ENCODE peak calls at places on chromosomes 4 and X, in seven cellular contexts. E, H, Y, J, N, Q and A are unnamed samples.
A peak's percentile ranks its signal among the peaks of the same experiment; 100 is the strongest.

GRCh38 chrX:110178179-110178865 is 139.6 kb downstream of the AMMECR1 start:
- DNase-seq in E (no peak), H (peak; percentile 20), Y (no peak), J (no peak), N (no peak), Q (no peak), A (no peak)

GRCh38 chr4:76607266-76607799 is 172.3 kb downstream of the SHROOM3 start:
- DNase-seq in E (no peak), H (no peak), Y (no peak), J (peak; percentile 56), N (no peak), Q (no peak), A (no peak)

GRCh38 chrX:103847174-103847870 is 15.3 kb upstream of the RAB9B start:
- DNase-seq in E (no peak), H (no peak), Y (no peak), J (no peak), N (no peak), Q (no peak), A (no peak)

GRCh38 chr4:188839704-188840103 is 700.5 kb downstream of the TRIML1 start:
- DNase-seq in E (no peak), H (peak; percentile 8), Y (no peak), J (no peak), N (no peak), Q (no peak), A (no peak)

GRCh38 chr4:106530034-106530361 is 161.4 kb upstream of the GIMD1 start:
- DNase-seq in E (no peak), H (no peak), Y (no peak), J (no peak), N (no peak), Q (no peak), A (no peak)

GRCh38 chr4:82499705-82500104 is 62.1 kb downstream of the TMEM150C start:
- DNase-seq in E (no peak), H (peak; percentile 85), Y (no peak), J (no peak), N (no peak), Q (no peak), A (no peak)

GRCh38 chr4:7197910-7198309 is 5.6 kb downstream of the SORCS2 start:
- DNase-seq in E (no peak), H (peak; percentile 32), Y (peak; percentile 42), J (no peak), N (no peak), Q (no peak), A (no peak)

GRCh38 chr4:188106454-188106853 is 2.9 kb downstream of the TRIML2 start:
- DNase-seq in E (no peak), H (no peak), Y (no peak), J (no peak), N (no peak), Q (no peak), A (no peak)

GRCh38 chr4:156945532-156945931 is 26.1 kb downstream of the PDGFC start:
- DNase-seq in E (no peak), H (no peak), Y (no peak), J (no peak), N (no peak), Q (no peak), A (no peak)

GRCh38 chr4:101787917-101788316 is 2.6 kb upstream of the BANK1 start:
- DNase-seq in E (no peak), H (peak; percentile 18), Y (no peak), J (no peak), N (no peak), Q (no peak), A (no peak)

GRCh38 chr4:145734576-145735329 is 54.8 kb downstream of the C4orf51 start:
- DNase-seq in E (no peak), H (no peak), Y (no peak), J (no peak), N (no peak), Q (no peak), A (peak; percentile 88)

GRCh38 chr4:154559141-154559841 is 3.5 kb upstream of the FGB start:
- DNase-seq in E (no peak), H (peak; percentile 67), Y (no peak), J (peak; percentile 25), N (no peak), Q (peak; percentile 10), A (no peak)

GRCh38 chr4:73615613-73616012 is 4.6 kb downstream of the RASSF6 start:
- DNase-seq in E (no peak), H (no peak), Y (no peak), J (no peak), N (no peak), Q (no peak), A (no peak)

GRCh38 chrX:8520791-8521190 is 56.2 kb downstream of the VCX3B start:
- DNase-seq in E (no peak), H (no peak), Y (no peak), J (no peak), N (no peak), Q (no peak), A (no peak)

GRCh38 chr4:2284161-2284933 is 22.4 kb upstream of the MXD4 start:
- DNase-seq in E (peak; percentile 5), H (no peak), Y (peak; percentile 3), J (no peak), N (no peak), Q (no peak), A (no peak)

GRCh38 chr4:129355031-129355430 is 259.1 kb downstream of the C4orf33 start:
- DNase-seq in E (no peak), H (no peak), Y (no peak), J (no peak), N (no peak), Q (no peak), A (no peak)